ENCODE peak calls at places on chromosomes 4 and X, in eight cellular contexts. E, C, L, H, V, N, O and Q are unnamed samples.

GRCh38 chr4:720111-720860 is 14.7 kb downstream of the PCGF3 start:
- DNase-seq in E (no peak), C (no peak), L (no peak), H (no peak), V (no peak), N (no peak), O (no peak), Q (no peak)

GRCh38 chr4:156774422-156774821 is 197.2 kb downstream of the PDGFC start:
- DNase-seq in E (no peak), C (peak; percentile 49), L (no peak), H (no peak), V (no peak), N (no peak), O (no peak), Q (no peak)

GRCh38 chr4:74133786-74134499 is 24.0 kb upstream of the MTHFD2L start:
- DNase-seq in E (peak; percentile 80), C (peak; percentile 89), L (peak; percentile 84), H (peak; percentile 82), V (no peak), N (peak; percentile 80), O (peak; percentile 93), Q (peak; percentile 20)

GRCh38 chr4:122045533-122045932 is 93.7 kb upstream of the TRPC3 start:
- DNase-seq in E (no peak), C (peak; percentile 51), L (no peak), H (no peak), V (no peak), N (peak; percentile 81), O (no peak), Q (no peak)

GRCh38 chrX:138014577-138014976 is 448.6 kb downstream of the ZIC3 start:
- DNase-seq in E (no peak), C (no peak), L (no peak), H (no peak), V (no peak), N (no peak), O (no peak), Q (no peak)

GRCh38 chr4:183987987-183988392 is 82.9 kb downstream of the STOX2 start:
- DNase-seq in E (no peak), C (peak; percentile 95), L (peak; percentile 90), H (peak; percentile 61), V (no peak), N (peak; percentile 88), O (no peak), Q (no peak)

GRCh38 chr4:66929748-66930147 is 615.6 kb downstream of the CENPC start:
- DNase-seq in E (no peak), C (no peak), L (no peak), H (no peak), V (no peak), N (no peak), O (no peak), Q (no peak)

GRCh38 chr4:128604840-128605239 is 204.7 kb upstream of the JADE1 start:
- DNase-seq in E (no peak), C (no peak), L (no peak), H (no peak), V (no peak), N (no peak), O (no peak), Q (no peak)

GRCh38 chrX:7025471-7025870 is 122.0 kb upstream of the STS start:
- DNase-seq in E (no peak), C (no peak), L (no peak), H (no peak), V (no peak), N (no peak), O (no peak), Q (no peak)

GRCh38 chr4:100289980-100290379 is 99.7 kb upstream of the DDIT4L start:
- DNase-seq in E (no peak), C (no peak), L (no peak), H (no peak), V (no peak), N (no peak), O (no peak), Q (no peak)

GRCh38 chr4:39544580-39545315 is 17.5 kb upstream of the UGDH start:
- DNase-seq in E (no peak), C (no peak), L (no peak), H (no peak), V (no peak), N (no peak), O (no peak), Q (no peak)

GRCh38 chr4:155610143-155610542 is 56.5 kb upstream of the GUCY1A1 start:
- DNase-seq in E (no peak), C (no peak), L (no peak), H (no peak), V (no peak), N (no peak), O (no peak), Q (no peak)

GRCh38 chrX:44433556-44433955 is 90.1 kb upstream of the EFHC2 start:
- DNase-seq in E (no peak), C (no peak), L (no peak), H (no peak), V (no peak), N (no peak), O (no peak), Q (no peak)

DNA sequence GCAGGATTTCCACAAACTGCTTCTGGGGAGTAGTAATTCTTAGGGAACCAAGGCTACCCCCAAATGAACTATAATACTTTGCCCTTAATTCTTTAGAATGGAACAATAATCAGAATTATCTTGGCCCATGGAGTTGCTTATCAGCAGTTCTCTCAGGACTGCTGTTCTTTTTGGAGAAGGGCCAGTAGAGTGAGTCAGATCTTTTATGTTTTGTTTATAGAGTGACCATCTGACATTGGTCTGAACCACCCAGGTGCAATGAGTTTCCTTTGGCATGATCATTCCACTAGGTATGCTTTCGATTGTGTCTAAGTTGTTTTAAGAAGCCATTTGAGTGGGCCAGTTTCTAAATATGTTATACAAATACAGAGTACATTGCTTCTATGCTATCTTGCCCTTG is 31.8 kb downstream of the PRRG1 start:
- DNase-seq in E (no peak), C (peak; percentile 39), L (no peak), H (no peak), V (no peak), N (no peak), O (no peak), Q (no peak)
- TF ChIP-seq POLR2A in E (no peak), C (no peak), L (no peak), H (no peak), V (no peak), N (no peak), O (no peak), Q (no peak)

DNA sequence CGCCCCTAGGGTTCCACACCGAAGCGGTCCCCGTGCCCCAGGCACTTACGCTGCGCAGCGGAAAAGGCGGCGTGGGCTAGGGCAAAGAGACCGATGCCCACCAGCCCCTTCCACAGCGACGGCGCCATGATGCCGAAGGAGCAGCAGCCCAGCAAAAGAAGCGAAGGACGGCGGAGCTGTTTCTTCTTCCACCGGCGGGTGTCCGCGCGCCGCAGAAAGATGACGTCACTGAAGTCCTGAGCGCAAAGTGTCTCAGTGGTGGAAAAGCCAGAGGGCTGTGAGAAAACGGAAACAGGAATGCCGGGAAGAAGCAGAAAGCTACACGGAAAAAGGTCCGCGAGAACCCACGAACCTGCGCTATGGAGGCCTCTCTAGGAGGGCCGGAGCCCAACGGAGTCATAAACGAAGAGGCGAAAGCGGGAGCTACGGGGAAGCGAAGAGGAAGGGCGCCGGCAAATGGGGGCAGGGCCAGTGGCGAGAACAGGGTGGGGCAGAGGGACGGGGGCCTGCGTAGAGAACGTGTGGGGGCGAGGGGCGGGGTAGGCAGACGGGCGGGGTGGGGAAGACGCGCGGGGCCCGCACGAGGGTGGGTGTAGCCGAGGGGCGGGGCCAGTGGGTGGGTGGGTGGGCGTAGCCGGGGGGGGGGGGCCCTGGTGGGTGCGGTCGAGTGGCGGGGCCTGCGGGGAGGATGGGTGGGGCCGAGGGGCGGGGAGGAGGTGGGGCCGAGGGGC is at the start of gene MMGT1:
- DNase-seq in E (peak; percentile 86), C (peak; percentile 84), L (peak; percentile 94), H (peak; percentile 85), V (peak; percentile 62), N (peak; percentile 81), O (peak; percentile 95), Q (peak; percentile 50)
- TF ChIP-seq POLR2A in E (peak; percentile 24), C (peak; percentile 43), L (peak; percentile 9), H (peak; percentile 65), V (no peak), N (peak; percentile 54), O (no peak), Q (peak; percentile 75)

DNA sequence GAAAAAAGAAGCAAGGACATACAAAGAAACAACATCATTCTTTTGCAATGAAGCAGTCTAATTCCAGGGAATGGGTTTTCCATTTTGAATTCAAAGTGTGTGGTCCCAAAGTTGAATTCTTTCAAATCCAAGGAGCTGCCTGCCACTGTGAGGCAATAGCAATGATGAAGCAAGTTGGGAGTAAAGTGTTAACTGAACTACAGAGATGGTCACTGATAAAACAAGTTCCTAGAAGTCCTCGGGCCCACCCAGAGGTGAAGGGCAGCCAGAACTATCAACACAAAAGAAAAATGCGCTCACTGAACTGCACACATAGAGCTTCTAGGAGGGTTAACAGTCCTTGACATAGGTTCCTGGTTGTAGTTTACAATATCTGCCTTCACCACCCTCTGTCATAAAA is 115.9 kb downstream of the RAB28 start:
- DNase-seq in E (no peak), C (peak; percentile 1), L (no peak), H (no peak), V (no peak), N (no peak), O (no peak), Q (no peak)
- TF ChIP-seq POLR2A in E (no peak), C (no peak), L (no peak), H (no peak), V (no peak), N (no peak), O (no peak), Q (no peak)

GRCh38 chrX:47198687-47199080 is 5.1 kb downstream of the UBA1 start:
- DNase-seq in E (no peak), C (no peak), L (no peak), H (no peak), V (no peak), N (no peak), O (no peak), Q (no peak)

GRCh38 chrX:47199286-47199685 is 5.7 kb downstream of the UBA1 start:
- DNase-seq in E (no peak), C (no peak), L (no peak), H (no peak), V (no peak), N (no peak), O (no peak), Q (no peak)

GRCh38 chrX:47201545-47201944 is 7.9 kb downstream of the UBA1 start:
- DNase-seq in E (no peak), C (no peak), L (no peak), H (no peak), V (no peak), N (no peak), O (no peak), Q (no peak)

GRCh38 chrX:47202316-47202715 is 8.7 kb downstream of the UBA1 start:
- DNase-seq in E (no peak), C (no peak), L (no peak), H (no peak), V (no peak), N (no peak), O (no peak), Q (no peak)

DNA sequence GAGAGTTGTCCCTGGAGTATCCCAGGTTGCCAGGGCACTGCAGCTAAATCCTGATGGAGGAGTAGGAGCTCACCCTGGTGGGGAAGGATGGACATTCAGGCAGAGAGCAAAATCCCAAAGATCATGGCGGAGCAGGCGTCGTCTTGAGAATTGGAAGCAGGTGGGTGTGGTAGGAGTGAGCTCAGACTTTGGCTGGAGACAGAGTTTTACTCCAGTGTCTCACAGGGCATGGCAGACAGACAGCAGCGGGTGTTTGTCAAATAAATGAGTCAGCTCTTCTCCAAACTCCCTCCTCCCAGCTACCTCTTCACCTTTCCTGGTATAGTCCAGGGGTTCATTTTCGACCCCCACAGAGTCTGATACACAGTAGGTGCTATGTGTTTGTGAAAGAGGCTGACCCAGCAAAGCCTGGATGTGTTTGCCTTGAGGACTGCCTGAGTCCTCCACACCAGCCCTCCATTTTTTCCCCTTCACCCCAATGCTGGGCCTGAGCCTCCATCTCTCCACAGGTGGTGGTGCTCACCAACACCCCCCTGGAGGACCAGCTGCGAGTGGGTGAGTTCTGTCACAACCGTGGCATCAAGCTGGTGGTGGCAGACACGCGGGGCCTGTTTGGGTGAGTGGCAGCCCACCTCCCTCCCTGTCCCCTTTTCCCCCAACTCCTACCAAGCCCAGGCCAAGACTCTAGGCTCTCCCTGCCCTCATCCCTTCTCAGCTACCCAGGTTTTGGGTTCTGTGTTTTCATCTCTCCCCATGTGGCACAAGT is 6.9 kb downstream of the UBA1 start:
- DNase-seq in E (no peak), C (peak; percentile 88), L (no peak), H (peak; percentile 55), V (no peak), N (no peak), O (no peak), Q (no peak)
- TF ChIP-seq POLR2A in E (no peak), C (no peak), L (no peak), H (no peak), V (no peak), N (no peak), O (no peak), Q (no peak)